ENCODE peak calls at places on chromosomes 2 and 18, in six cellular contexts. Y is stomach; S is CD8-positive, alpha-beta T cell; D is endothelial cell; I is cardiac fibroblast; B is IMR-90. U is an unnamed sample.

GRCh38 chr18:55925772-55926171 is 337.8 kb upstream of the TCF4 start:
- DNase-seq in Y (no peak), S (no peak), D (no peak), I (no peak), B (no peak), U (peak)

GRCh38 chr18:59101830-59102414 is 37.8 kb upstream of the SEC11C start:
- DNase-seq in Y (no peak), S (no peak), D (no peak), I (no peak), B (no peak), U (no peak)

GRCh38 chr2:238719641-238720040 is 128.2 kb upstream of the TWIST2 start:
- DNase-seq in Y (no peak), S (no peak), D (no peak), I (no peak), B (no peak), U (no peak)

GRCh38 chr2:220106065-220106464 is 478.6 kb downstream of the SLC4A3 start:
- DNase-seq in Y (no peak), S (no peak), D (no peak), I (no peak), B (no peak), U (no peak)

GRCh38 chr2:233756429-233757081 is 3.5 kb upstream of the UGT1A1 start:
- DNase-seq in Y (no peak), S (no peak), D (no peak), I (no peak), B (no peak), U (no peak)

GRCh38 chr2:212337486-212338343 is 200.9 kb downstream of the ERBB4 start:
- DNase-seq in Y (no peak), S (no peak), D (no peak), I (no peak), B (no peak), U (peak)

GRCh38 chr18:62812242-62812641 is 96.9 kb downstream of the PHLPP1 start:
- DNase-seq in Y (no peak), S (no peak), D (no peak), I (peak), B (peak), U (no peak)

GRCh38 chr2:5560981-5561380 is 131.2 kb upstream of the SOX11 start:
- DNase-seq in Y (no peak), S (no peak), D (no peak), I (peak), B (peak), U (no peak)

GRCh38 chr18:32911660-32912284 is 138.9 kb upstream of the KLHL14 start:
- DNase-seq in Y (no peak), S (no peak), D (no peak), I (peak), B (peak), U (no peak)

GRCh38 chr2:46318579-46319460 is 21.6 kb downstream of the EPAS1 start:
- DNase-seq in Y (no peak), S (no peak), D (no peak), I (no peak), B (no peak), U (no peak)

GRCh38 chr18:57660961-57661360 is 39.3 kb upstream of the NARS1 start:
- DNase-seq in Y (no peak), S (no peak), D (no peak), I (peak), B (peak), U (no peak)

GRCh38 chr2:184524551-184525382 is 73.6 kb upstream of the ZNF804A start:
- DNase-seq in Y (no peak), S (no peak), D (no peak), I (no peak), B (no peak), U (no peak)

GRCh38 chr2:143730155-143730949 is 601.1 kb downstream of the ARHGAP15 start:
- DNase-seq in Y (no peak), S (no peak), D (no peak), I (peak), B (peak), U (no peak)

GRCh38 chr18:45521777-45522176 is 93.5 kb upstream of the SLC14A2 start:
- DNase-seq in Y (no peak), S (no peak), D (no peak), I (no peak), B (peak), U (no peak)

DNA sequence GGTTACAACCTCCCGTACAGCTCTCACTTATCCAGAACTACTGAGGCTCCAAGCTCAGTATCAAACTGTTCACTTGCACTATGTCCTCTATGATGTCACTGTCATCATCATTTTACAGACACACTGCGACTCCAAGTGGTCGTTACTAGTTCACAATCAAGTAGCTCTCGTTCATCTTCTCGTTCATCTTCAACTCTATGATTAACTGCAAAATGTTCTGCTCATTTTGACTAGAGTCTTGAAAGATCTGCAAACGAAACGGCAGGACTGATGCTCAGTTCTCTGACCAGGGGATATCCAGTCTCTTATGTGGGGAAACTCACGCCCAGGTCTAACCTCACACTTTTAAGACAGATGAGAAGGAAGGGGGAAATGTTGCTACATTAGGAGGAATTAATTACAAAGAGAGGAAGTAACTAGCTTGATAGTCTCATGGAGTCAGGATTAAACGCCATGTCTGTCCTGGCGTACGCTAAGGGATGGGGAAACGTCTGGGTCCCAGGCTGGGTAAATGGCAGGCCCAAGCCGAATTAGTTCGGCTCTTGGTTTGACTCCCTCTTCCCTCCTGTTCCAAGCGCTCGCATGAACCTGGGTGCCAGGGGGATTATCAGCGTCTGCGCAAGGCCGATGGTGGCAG is 794 bp upstream of the CHCHD5 start:
- DNase-seq in Y (no peak), S (no peak), D (no peak), I (peak), B (no peak), U (no peak)
- TF ChIP-seq CTCF in Y (no peak), S (no peak), D (no peak), I (no peak), B (no peak), U (peak)

GRCh38 chr2:102522169-102522568 is 49.1 kb downstream of the SLC9A4 start:
- DNase-seq in Y (no peak), S (no peak), D (no peak), I (no peak), B (no peak), U (no peak)

GRCh38 chr2:102523647-102524046 is 50.6 kb downstream of the SLC9A4 start:
- DNase-seq in Y (no peak), S (no peak), D (no peak), I (no peak), B (no peak), U (no peak)

GRCh38 chr2:102522890-102523289 is 49.9 kb downstream of the SLC9A4 start:
- DNase-seq in Y (no peak), S (no peak), D (no peak), I (no peak), B (no peak), U (no peak)

GRCh38 chr2:102527086-102527485 is 54.1 kb downstream of the SLC9A4 start:
- DNase-seq in Y (no peak), S (no peak), D (no peak), I (no peak), B (no peak), U (no peak)
- TF ChIP-seq CTCF in Y (no peak), S (no peak), D (no peak), I (no peak), B (no peak), U (no peak)

GRCh38 chr2:63819765-63820717 is 21.7 kb upstream of the UGP2 start:
- DNase-seq in Y (no peak), S (no peak), D (no peak), I (peak), B (peak), U (no peak)
- TF ChIP-seq CTCF in Y (no peak), S (no peak), D (no peak), I (no peak), B (no peak), U (no peak)

GRCh38 chr2:135744761-135745314 is 3.2 kb downstream of the UBXN4 start:
- DNase-seq in Y (no peak), S (no peak), D (peak), I (peak), B (peak), U (peak)
- TF ChIP-seq CTCF in Y (no peak), S (no peak), D (no peak), I (peak), B (no peak), U (peak)

GRCh38 chr2:198930170-198930569 is 527.6 kb downstream of the SATB2 start:
- DNase-seq in Y (no peak), S (no peak), D (no peak), I (no peak), B (no peak), U (no peak)
- TF ChIP-seq CTCF in Y (no peak), S (no peak), D (no peak), I (no peak), B (peak), U (peak)

DNA sequence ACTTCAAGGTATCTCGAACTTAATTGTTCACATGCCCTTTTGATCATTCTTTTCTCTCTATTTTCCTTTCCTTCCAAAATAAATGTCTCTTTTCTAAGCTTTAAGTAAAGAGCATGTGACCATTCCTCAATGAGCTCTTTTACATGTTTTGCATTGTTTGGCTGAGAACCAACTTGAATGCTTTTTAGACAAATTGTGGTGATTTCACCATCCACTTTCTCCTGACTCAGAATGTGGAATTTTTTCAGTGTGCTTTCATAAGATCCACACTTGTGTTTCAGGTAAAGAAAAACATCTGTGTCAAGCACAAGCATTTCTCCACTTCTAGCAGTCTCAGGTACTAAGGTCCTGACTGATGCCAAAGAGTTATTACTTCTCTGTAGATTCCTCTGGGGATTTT is 10.7 kb downstream of the RBM43 start:
- DNase-seq in Y (no peak), S (no peak), D (no peak), I (peak), B (peak), U (no peak)
- TF ChIP-seq CTCF in Y (no peak), S (no peak), D (no peak), I (no peak), B (no peak), U (no peak)